ENCODE peak calls at places on chromosomes 7 and 10, in six cellular contexts. One of them, this sample, is unnamed.

GRCh38 chr10:8070440-8070839 is 16.0 kb downstream of the GATA3 start:
- DNase-seq in H9: no peak
- DNase-seq in CD4-positive, alpha-beta memory T cell: no peak
- DNase-seq in NCI-H774: no peak
- DNase-seq in NCI-H1417: no peak
- DNase-seq in MCF 10A: peak
- DNase-seq in this sample: no peak

GRCh38 chr10:103905441-103905840 is 12.5 kb downstream of the STN1 start:
- DNase-seq in H9: no peak
- DNase-seq in CD4-positive, alpha-beta memory T cell: no peak
- DNase-seq in NCI-H774: no peak
- DNase-seq in NCI-H1417: no peak
- DNase-seq in MCF 10A: no peak
- DNase-seq in this sample: no peak

GRCh38 chr10:102608487-102608886 is 35.8 kb upstream of the TRIM8 start:
- DNase-seq in H9: no peak
- DNase-seq in CD4-positive, alpha-beta memory T cell: no peak
- DNase-seq in NCI-H774: no peak
- DNase-seq in NCI-H1417: no peak
- DNase-seq in MCF 10A: no peak
- DNase-seq in this sample: no peak

GRCh38 chr10:125535559-125535958 is 147.4 kb downstream of the TEX36 start:
- DNase-seq in H9: no peak
- DNase-seq in CD4-positive, alpha-beta memory T cell: no peak
- DNase-seq in NCI-H774: no peak
- DNase-seq in NCI-H1417: no peak
- DNase-seq in MCF 10A: no peak
- DNase-seq in this sample: no peak

GRCh38 chr7:21365866-21366624 is 61.8 kb upstream of the SP4 start:
- DNase-seq in H9: no peak
- DNase-seq in CD4-positive, alpha-beta memory T cell: no peak
- DNase-seq in NCI-H774: peak
- DNase-seq in NCI-H1417: peak
- DNase-seq in MCF 10A: peak
- DNase-seq in this sample: no peak

GRCh38 chr7:92071032-92071431 is 63.2 kb downstream of the CYP51A1 start:
- DNase-seq in H9: no peak
- DNase-seq in CD4-positive, alpha-beta memory T cell: no peak
- DNase-seq in NCI-H774: no peak
- DNase-seq in NCI-H1417: no peak
- DNase-seq in MCF 10A: no peak
- DNase-seq in this sample: no peak

GRCh38 chr10:121417298-121417697 is 180.9 kb downstream of the FGFR2 start:
- DNase-seq in H9: no peak
- DNase-seq in CD4-positive, alpha-beta memory T cell: no peak
- DNase-seq in NCI-H774: no peak
- DNase-seq in NCI-H1417: no peak
- DNase-seq in MCF 10A: no peak
- DNase-seq in this sample: no peak

GRCh38 chr7:94452257-94452656 is 57.4 kb upstream of the CASD1 start:
- DNase-seq in H9: no peak
- DNase-seq in CD4-positive, alpha-beta memory T cell: no peak
- DNase-seq in NCI-H774: peak
- DNase-seq in NCI-H1417: peak
- DNase-seq in MCF 10A: no peak
- DNase-seq in this sample: no peak

GRCh38 chr10:23525406-23525805 is 86.5 kb downstream of the OTUD1 start:
- DNase-seq in H9: no peak
- DNase-seq in CD4-positive, alpha-beta memory T cell: peak
- DNase-seq in NCI-H774: no peak
- DNase-seq in NCI-H1417: peak
- DNase-seq in MCF 10A: peak
- DNase-seq in this sample: no peak

GRCh38 chr7:42236266-42237161 is 495 bp downstream of the GLI3 start:
- DNase-seq in H9: peak
- DNase-seq in CD4-positive, alpha-beta memory T cell: no peak
- DNase-seq in NCI-H774: no peak
- DNase-seq in NCI-H1417: no peak
- DNase-seq in MCF 10A: peak
- DNase-seq in this sample: peak

GRCh38 chr10:125521721-125522680 is 161.0 kb downstream of the TEX36 start:
- DNase-seq in H9: peak
- DNase-seq in CD4-positive, alpha-beta memory T cell: no peak
- DNase-seq in NCI-H774: no peak
- DNase-seq in NCI-H1417: no peak
- DNase-seq in MCF 10A: peak
- DNase-seq in this sample: peak

GRCh38 chr10:96565774-96566173 is 21.0 kb downstream of the TM9SF3 start:
- DNase-seq in H9: no peak
- DNase-seq in CD4-positive, alpha-beta memory T cell: no peak
- DNase-seq in NCI-H774: no peak
- DNase-seq in NCI-H1417: no peak
- DNase-seq in MCF 10A: peak
- DNase-seq in this sample: no peak

GRCh38 chr7:66255533-66256100 is 50.5 kb downstream of the TPST1 start:
- DNase-seq in H9: no peak
- DNase-seq in CD4-positive, alpha-beta memory T cell: no peak
- DNase-seq in NCI-H774: no peak
- DNase-seq in NCI-H1417: no peak
- DNase-seq in MCF 10A: peak
- DNase-seq in this sample: no peak

GRCh38 chr10:21048086-21048485 is 151.0 kb upstream of the NEBL start:
- DNase-seq in H9: no peak
- DNase-seq in CD4-positive, alpha-beta memory T cell: no peak
- DNase-seq in NCI-H774: no peak
- DNase-seq in NCI-H1417: no peak
- DNase-seq in MCF 10A: peak
- DNase-seq in this sample: peak

GRCh38 chr7:74263399-74264120 is 9.4 kb upstream of the RFC2 start:
- DNase-seq in H9: no peak
- DNase-seq in CD4-positive, alpha-beta memory T cell: no peak
- DNase-seq in NCI-H774: no peak
- DNase-seq in NCI-H1417: no peak
- DNase-seq in MCF 10A: no peak
- DNase-seq in this sample: no peak

GRCh38 chr7:69363131-69363530 is 235.1 kb upstream of the AUTS2 start:
- DNase-seq in H9: no peak
- DNase-seq in CD4-positive, alpha-beta memory T cell: no peak
- DNase-seq in NCI-H774: no peak
- DNase-seq in NCI-H1417: no peak
- DNase-seq in MCF 10A: no peak
- DNase-seq in this sample: no peak

GRCh38 chr10:110893559-110894179 is 21.9 kb downstream of the PDCD4 start:
- DNase-seq in H9: no peak
- DNase-seq in CD4-positive, alpha-beta memory T cell: peak
- DNase-seq in NCI-H774: peak
- DNase-seq in NCI-H1417: no peak
- DNase-seq in MCF 10A: peak
- DNase-seq in this sample: no peak

GRCh38 chr7:55309040-55309991 is 55.8 kb upstream of the LANCL2 start:
- DNase-seq in H9: no peak
- DNase-seq in CD4-positive, alpha-beta memory T cell: peak
- DNase-seq in NCI-H774: no peak
- DNase-seq in NCI-H1417: no peak
- DNase-seq in MCF 10A: no peak
- DNase-seq in this sample: no peak

GRCh38 chr10:70053896-70054641 is 1.4 kb downstream of the MACROH2A2 start:
- DNase-seq in H9: peak
- DNase-seq in CD4-positive, alpha-beta memory T cell: no peak
- DNase-seq in NCI-H774: no peak
- DNase-seq in NCI-H1417: peak
- DNase-seq in MCF 10A: no peak
- DNase-seq in this sample: peak

GRCh38 chr7:31735991-31736982 is 49.3 kb downstream of the PPP1R17 start:
- DNase-seq in H9: peak
- DNase-seq in CD4-positive, alpha-beta memory T cell: no peak
- DNase-seq in NCI-H774: peak
- DNase-seq in NCI-H1417: peak
- DNase-seq in MCF 10A: peak
- DNase-seq in this sample: peak

GRCh38 chr10:131899695-131900349 is 986 bp upstream of the PPP2R2D start:
- DNase-seq in H9: no peak
- DNase-seq in CD4-positive, alpha-beta memory T cell: no peak
- DNase-seq in NCI-H774: no peak
- DNase-seq in NCI-H1417: peak
- DNase-seq in MCF 10A: no peak
- DNase-seq in this sample: no peak

GRCh38 chr10:89392974-89393373 is 551 bp downstream of the IFIT1 start:
- DNase-seq in H9: no peak
- DNase-seq in CD4-positive, alpha-beta memory T cell: no peak
- DNase-seq in NCI-H774: no peak
- DNase-seq in NCI-H1417: no peak
- DNase-seq in MCF 10A: peak
- DNase-seq in this sample: peak

GRCh38 chr10:102812213-102812876 is 24.9 kb downstream of the CYP17A1 start:
- DNase-seq in H9: no peak
- DNase-seq in CD4-positive, alpha-beta memory T cell: no peak
- DNase-seq in NCI-H774: no peak
- DNase-seq in NCI-H1417: no peak
- DNase-seq in MCF 10A: no peak
- DNase-seq in this sample: no peak

GRCh38 chr10:44723654-44724053 is 187.5 kb upstream of the TMEM72 start:
- DNase-seq in H9: no peak
- DNase-seq in CD4-positive, alpha-beta memory T cell: no peak
- DNase-seq in NCI-H774: no peak
- DNase-seq in NCI-H1417: no peak
- DNase-seq in MCF 10A: peak
- DNase-seq in this sample: no peak

GRCh38 chr10:102475451-102476040 is 24.2 kb upstream of the C10orf95 start:
- DNase-seq in H9: no peak
- DNase-seq in CD4-positive, alpha-beta memory T cell: no peak
- DNase-seq in NCI-H774: no peak
- DNase-seq in NCI-H1417: no peak
- DNase-seq in MCF 10A: no peak
- DNase-seq in this sample: no peak

GRCh38 chr10:47049056-47049851 is 138.0 kb downstream of the PTPN20 start:
- DNase-seq in H9: peak
- DNase-seq in CD4-positive, alpha-beta memory T cell: no peak
- DNase-seq in NCI-H774: no peak
- DNase-seq in NCI-H1417: no peak
- DNase-seq in MCF 10A: no peak
- DNase-seq in this sample: no peak

GRCh38 chr10:63466168-63466935 is 575 bp upstream of the JMJD1C start:
- DNase-seq in H9: peak
- DNase-seq in CD4-positive, alpha-beta memory T cell: peak
- DNase-seq in NCI-H774: peak
- DNase-seq in NCI-H1417: peak
- DNase-seq in MCF 10A: peak
- DNase-seq in this sample: no peak

GRCh38 chr7:86091369-86091768 is 552.3 kb upstream of the GRM3 start:
- DNase-seq in H9: no peak
- DNase-seq in CD4-positive, alpha-beta memory T cell: no peak
- DNase-seq in NCI-H774: no peak
- DNase-seq in NCI-H1417: no peak
- DNase-seq in MCF 10A: no peak
- DNase-seq in this sample: no peak

GRCh38 chr7:137343483-137343841 is at the start of gene PTN:
- DNase-seq in H9: peak
- DNase-seq in CD4-positive, alpha-beta memory T cell: no peak
- DNase-seq in NCI-H774: peak
- DNase-seq in NCI-H1417: peak
- DNase-seq in MCF 10A: peak
- DNase-seq in this sample: peak